ENCODE peak calls at places on chromosome 19, in four cellular contexts. One of them, this sample, is unnamed.

GRCh38 chr19:7512400-7512851 is 3.5 kb upstream of the ZNF358 start:
- DNase-seq in astrocyte: no peak
- DNase-seq in GM12878: no peak
- DNase-seq in mammary epithelial cell: no peak
- DNase-seq in this sample: no peak

GRCh38 chr19:23956051-23956450 is 41.4 kb downstream of the ZNF726 start:
- DNase-seq in astrocyte: no peak
- DNase-seq in GM12878: no peak
- DNase-seq in mammary epithelial cell: no peak
- DNase-seq in this sample: no peak

GRCh38 chr19:7831452-7831851 is 1.4 kb downstream of the EVI5L start:
- DNase-seq in astrocyte: peak; percentile 11
- DNase-seq in GM12878: no peak
- DNase-seq in mammary epithelial cell: peak; percentile 50
- DNase-seq in this sample: no peak

GRCh38 chr19:22882797-22883196 is 50.7 kb downstream of the ZNF723 start:
- DNase-seq in astrocyte: peak; percentile 0
- DNase-seq in GM12878: no peak
- DNase-seq in mammary epithelial cell: peak; percentile 17
- DNase-seq in this sample: peak; percentile 17

GRCh38 chr19:18379803-18380747 is 5.9 kb upstream of the GDF15 start:
- DNase-seq in astrocyte: peak; percentile 89
- DNase-seq in GM12878: no peak
- DNase-seq in mammary epithelial cell: peak; percentile 64
- DNase-seq in this sample: no peak

GRCh38 chr19:18390075-18390909 is 4.3 kb downstream of the GDF15 start:
- DNase-seq in astrocyte: no peak
- DNase-seq in GM12878: no peak
- DNase-seq in mammary epithelial cell: no peak
- DNase-seq in this sample: no peak

GRCh38 chr19:2136796-2137195 is 14.6 kb downstream of the AP3D1 start:
- DNase-seq in astrocyte: no peak
- DNase-seq in GM12878: no peak
- DNase-seq in mammary epithelial cell: no peak
- DNase-seq in this sample: no peak

GRCh38 chr19:28019371-28019770 is 1193.6 kb downstream of the UQCRFS1 start:
- DNase-seq in astrocyte: no peak
- DNase-seq in GM12878: no peak
- DNase-seq in mammary epithelial cell: no peak
- DNase-seq in this sample: no peak

GRCh38 chr19:4580021-4580901 is 20.8 kb upstream of the SEMA6B start:
- DNase-seq in astrocyte: no peak
- DNase-seq in GM12878: no peak
- DNase-seq in mammary epithelial cell: no peak
- DNase-seq in this sample: no peak

GRCh38 chr19:4597975-4598671 is 38.6 kb upstream of the SEMA6B start:
- DNase-seq in astrocyte: no peak
- DNase-seq in GM12878: no peak
- DNase-seq in mammary epithelial cell: no peak
- DNase-seq in this sample: peak; percentile 39

GRCh38 chr19:3346677-3347353 is 19.6 kb upstream of the NFIC start:
- DNase-seq in astrocyte: no peak
- DNase-seq in GM12878: no peak
- DNase-seq in mammary epithelial cell: no peak
- DNase-seq in this sample: no peak

GRCh38 chr19:51034704-51035103 is at the start of gene KLK12:
- DNase-seq in astrocyte: no peak
- DNase-seq in GM12878: no peak
- DNase-seq in mammary epithelial cell: no peak
- DNase-seq in this sample: no peak

GRCh38 chr19:46218160-46218559 is 11.4 kb upstream of the IGFL1 start:
- DNase-seq in astrocyte: peak; percentile 25
- DNase-seq in GM12878: no peak
- DNase-seq in mammary epithelial cell: peak; percentile 59
- DNase-seq in this sample: peak; percentile 46

DNA sequence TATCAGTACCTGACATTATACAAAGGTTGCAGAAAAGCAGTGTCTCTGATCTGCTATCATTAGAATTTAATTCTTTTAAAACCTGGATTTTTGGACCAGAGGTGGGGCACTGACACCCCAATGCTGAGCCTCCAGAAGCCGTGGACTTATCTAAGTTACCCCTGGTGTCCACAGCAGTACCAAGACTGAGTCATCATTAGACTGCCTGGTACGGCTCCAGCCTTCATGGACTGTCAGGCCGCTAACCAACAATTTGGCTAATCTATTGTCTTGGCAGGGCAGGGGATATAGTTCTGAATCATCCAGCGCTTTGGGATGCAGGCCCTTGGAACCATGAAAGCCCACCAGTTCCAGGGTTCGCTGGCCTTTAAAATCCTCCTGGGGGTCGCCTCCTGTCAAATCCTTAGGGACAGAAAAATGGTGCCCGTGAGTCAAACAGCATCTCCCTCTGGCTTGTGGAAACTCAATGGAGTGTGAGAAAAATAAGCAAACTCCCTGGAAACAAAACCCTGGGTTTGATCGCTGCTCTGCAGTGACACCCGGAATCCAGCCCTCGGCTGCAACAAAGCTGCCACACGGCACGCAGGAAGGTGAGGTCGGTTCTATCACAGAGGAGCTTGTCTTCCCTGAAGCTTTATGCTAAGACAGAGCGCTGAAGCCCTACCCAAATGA is 78.2 kb downstream of the TSHZ3 start:
- DNase-seq in astrocyte: peak; percentile 90
- DNase-seq in GM12878: no peak
- DNase-seq in mammary epithelial cell: no peak
- DNase-seq in this sample: no peak
- H3K4me3 ChIP-seq in astrocyte: no peak overlapping the region
- H3K4me3 ChIP-seq in GM12878: no peak overlapping the region
- H3K4me3 ChIP-seq in mammary epithelial cell: no peak overlapping the region
- H3K4me3 ChIP-seq in this sample: no peak overlapping the region

DNA sequence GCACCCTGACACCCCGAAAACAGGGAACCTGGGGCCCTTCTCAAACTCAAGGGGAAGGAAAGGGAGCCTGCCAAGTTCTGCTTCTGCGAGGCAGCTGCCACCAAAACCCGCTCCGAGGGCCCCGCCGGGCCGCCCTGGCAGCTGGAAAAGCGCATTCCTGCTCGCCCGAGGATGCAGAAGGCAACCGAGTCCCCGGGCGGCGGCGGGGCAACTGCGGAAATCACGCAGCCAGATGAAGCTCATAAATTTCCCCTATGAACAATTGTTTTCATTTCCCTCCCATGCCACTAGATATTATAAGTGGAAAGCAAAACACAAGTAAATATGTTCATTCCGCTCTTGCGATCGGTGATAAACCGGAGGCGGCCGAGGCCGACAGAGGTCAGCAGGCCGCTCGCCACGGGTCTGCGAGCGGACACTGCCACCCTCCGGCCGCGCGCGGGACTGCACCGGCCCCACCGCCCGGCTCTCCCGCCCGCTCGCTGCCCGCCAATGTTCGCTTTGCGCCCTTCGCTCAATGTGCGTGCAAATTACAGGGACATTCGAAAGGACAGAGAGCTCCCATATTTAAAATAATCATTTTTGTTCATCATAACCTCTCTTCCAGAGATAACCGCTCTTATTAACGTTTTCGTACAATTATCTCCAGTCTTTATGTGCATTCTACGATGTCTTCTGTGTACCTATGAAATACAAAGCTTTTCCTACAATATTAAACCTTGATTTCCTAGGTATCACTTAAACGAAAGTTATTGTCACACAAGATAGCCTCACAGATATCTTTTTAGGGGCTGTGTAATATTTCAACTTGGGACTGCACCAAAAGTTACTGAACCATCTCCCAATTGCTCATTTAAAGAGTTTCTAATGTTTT is 120.8 kb upstream of the ZNF507 start:
- DNase-seq in astrocyte: peak; percentile 1
- DNase-seq in GM12878: no peak
- DNase-seq in mammary epithelial cell: peak; percentile 27
- DNase-seq in this sample: peak; percentile 53
- H2AFZ ChIP-seq in astrocyte: peak overlapping the region; percentile 55
- H2AFZ ChIP-seq in GM12878: no peak overlapping the region
- H2AFZ ChIP-seq in mammary epithelial cell: no peak overlapping the region
- H2AFZ ChIP-seq in this sample: no peak overlapping the region

GRCh38 chr19:52188822-52189744 is 769 bp upstream of the PPP2R1A start:
- DNase-seq in astrocyte: no peak
- DNase-seq in GM12878: no peak
- DNase-seq in mammary epithelial cell: no peak
- DNase-seq in this sample: no peak

GRCh38 chr19:52190679-52191293 is 934 bp downstream of the PPP2R1A start:
- DNase-seq in astrocyte: peak; percentile 40
- DNase-seq in GM12878: no peak
- DNase-seq in mammary epithelial cell: peak; percentile 43
- DNase-seq in this sample: peak; percentile 11

GRCh38 chr19:52189745-52190678 is at the start of gene PPP2R1A:
- DNase-seq in astrocyte: peak; percentile 100
- DNase-seq in GM12878: peak; percentile 100
- DNase-seq in mammary epithelial cell: peak; percentile 100
- DNase-seq in this sample: peak; percentile 100

GRCh38 chr19:52191951-52192350 is 2.1 kb downstream of the PPP2R1A start:
- DNase-seq in astrocyte: no peak
- DNase-seq in GM12878: no peak
- DNase-seq in mammary epithelial cell: no peak
- DNase-seq in this sample: no peak

GRCh38 chr19:52191374-52191773 is 1.5 kb downstream of the PPP2R1A start:
- DNase-seq in astrocyte: no peak
- DNase-seq in GM12878: no peak
- DNase-seq in mammary epithelial cell: no peak
- DNase-seq in this sample: no peak
- H3K9ac ChIP-seq in astrocyte: peak overlapping the region; percentile 98
- H3K9ac ChIP-seq in GM12878: peak overlapping the region; percentile 97
- H3K9ac ChIP-seq in mammary epithelial cell: peak overlapping the region; percentile 87
- H3K9ac ChIP-seq in this sample: peak overlapping the region; percentile 95

GRCh38 chr19:13098291-13099072 is 4.2 kb downstream of the LYL1 start:
- DNase-seq in astrocyte: no peak
- DNase-seq in GM12878: no peak
- DNase-seq in mammary epithelial cell: no peak
- DNase-seq in this sample: no peak

GRCh38 chr19:13097331-13098258 is 5.1 kb downstream of the LYL1 start:
- DNase-seq in astrocyte: no peak
- DNase-seq in GM12878: no peak
- DNase-seq in mammary epithelial cell: no peak
- DNase-seq in this sample: no peak

GRCh38 chr19:13095934-13096890 is 6.4 kb downstream of the LYL1 start:
- DNase-seq in astrocyte: no peak
- DNase-seq in GM12878: no peak
- DNase-seq in mammary epithelial cell: no peak
- DNase-seq in this sample: no peak

GRCh38 chr19:13095393-13095784 is 7.3 kb downstream of the LYL1 start:
- DNase-seq in astrocyte: no peak
- DNase-seq in GM12878: no peak
- DNase-seq in mammary epithelial cell: no peak
- DNase-seq in this sample: peak; percentile 35

GRCh38 chr19:13096968-13097330 is 5.7 kb downstream of the LYL1 start:
- DNase-seq in astrocyte: no peak
- DNase-seq in GM12878: no peak
- DNase-seq in mammary epithelial cell: no peak
- DNase-seq in this sample: no peak
- H3K4me3 ChIP-seq in astrocyte: no peak overlapping the region
- H3K4me3 ChIP-seq in GM12878: no peak overlapping the region
- H3K4me3 ChIP-seq in mammary epithelial cell: no peak overlapping the region
- H3K4me3 ChIP-seq in this sample: no peak overlapping the region

GRCh38 chr19:491146-491741 is 5.0 kb upstream of the MADCAM1 start:
- DNase-seq in astrocyte: no peak
- DNase-seq in GM12878: no peak
- DNase-seq in mammary epithelial cell: no peak
- DNase-seq in this sample: no peak

GRCh38 chr19:494171-495046 is 1.9 kb upstream of the MADCAM1 start:
- DNase-seq in astrocyte: no peak
- DNase-seq in GM12878: no peak
- DNase-seq in mammary epithelial cell: no peak
- DNase-seq in this sample: no peak

GRCh38 chr19:489418-490196 is 6.7 kb upstream of the MADCAM1 start:
- DNase-seq in astrocyte: peak; percentile 18
- DNase-seq in GM12878: no peak
- DNase-seq in mammary epithelial cell: no peak
- DNase-seq in this sample: no peak

GRCh38 chr19:493391-494170 is 2.7 kb upstream of the MADCAM1 start:
- DNase-seq in astrocyte: no peak
- DNase-seq in GM12878: no peak
- DNase-seq in mammary epithelial cell: no peak
- DNase-seq in this sample: no peak

GRCh38 chr19:492091-492531 is 4.2 kb upstream of the MADCAM1 start:
- DNase-seq in astrocyte: no peak
- DNase-seq in GM12878: no peak
- DNase-seq in mammary epithelial cell: no peak
- DNase-seq in this sample: no peak
- H2AFZ ChIP-seq in astrocyte: no peak overlapping the region
- H2AFZ ChIP-seq in GM12878: no peak overlapping the region
- H2AFZ ChIP-seq in mammary epithelial cell: no peak overlapping the region
- H2AFZ ChIP-seq in this sample: no peak overlapping the region

This sample was measured in MM.1S.